ENCODE peak calls at places on chromosomes 3 and 15, in ten cellular contexts. A, R, N, Y, P, X, I, U, B and E are unnamed samples.

GRCh38 chr3:186784820-186785516 is 1.6 kb downstream of the EIF4A2 start:
- DNase-seq in A (no peak), R (no peak), N (no peak), Y (no peak), P (no peak), X (no peak), I (no peak), U (no peak), B (no peak), E (no peak)

GRCh38 chr3:194370753-194371152 is 1.2 kb upstream of the LRRC15 start:
- DNase-seq in A (no peak), R (no peak), N (no peak), Y (no peak), P (no peak), X (no peak), I (no peak), U (peak; percentile 27), B (no peak), E (no peak)

GRCh38 chr3:153164009-153164550 is 2.1 kb downstream of the RAP2B start:
- DNase-seq in A (no peak), R (no peak), N (no peak), Y (no peak), P (no peak), X (no peak), I (no peak), U (no peak), B (no peak), E (no peak)

GRCh38 chr3:106957021-106957420 is 420.2 kb upstream of the CCDC54 start:
- DNase-seq in A (no peak), R (no peak), N (peak; percentile 30), Y (peak; percentile 36), P (no peak), X (no peak), I (no peak), U (no peak), B (no peak), E (no peak)

GRCh38 chr3:197737749-197738462 is 1.2 kb upstream of the RUBCN start:
- DNase-seq in A (no peak), R (no peak), N (no peak), Y (no peak), P (no peak), X (no peak), I (no peak), U (no peak), B (no peak), E (no peak)

GRCh38 chr3:187963003-187963676 is 190.8 kb upstream of the LPP start:
- DNase-seq in A (no peak), R (no peak), N (no peak), Y (no peak), P (no peak), X (no peak), I (no peak), U (no peak), B (no peak), E (no peak)

GRCh38 chr3:20350449-20350848 is 164.4 kb upstream of the SGO1 start:
- DNase-seq in A (no peak), R (no peak), N (peak; percentile 8), Y (no peak), P (no peak), X (no peak), I (no peak), U (no peak), B (no peak), E (no peak)

GRCh38 chr3:13349823-13350222 is 70.3 kb downstream of the NUP210 start:
- DNase-seq in A (no peak), R (no peak), N (no peak), Y (no peak), P (no peak), X (peak; percentile 0), I (no peak), U (no peak), B (no peak), E (no peak)

GRCh38 chr3:171936231-171936841 is 93.2 kb downstream of the TMEM212 start:
- DNase-seq in A (no peak), R (peak; percentile 70), N (peak; percentile 97), Y (peak; percentile 77), P (no peak), X (no peak), I (no peak), U (peak; percentile 94), B (no peak), E (peak; percentile 54)

GRCh38 chr3:195443391-195443989 is 670 bp upstream of the ACAP2 start:
- DNase-seq in A (no peak), R (no peak), N (no peak), Y (no peak), P (no peak), X (no peak), I (peak; percentile 29), U (no peak), B (no peak), E (no peak)

DNA sequence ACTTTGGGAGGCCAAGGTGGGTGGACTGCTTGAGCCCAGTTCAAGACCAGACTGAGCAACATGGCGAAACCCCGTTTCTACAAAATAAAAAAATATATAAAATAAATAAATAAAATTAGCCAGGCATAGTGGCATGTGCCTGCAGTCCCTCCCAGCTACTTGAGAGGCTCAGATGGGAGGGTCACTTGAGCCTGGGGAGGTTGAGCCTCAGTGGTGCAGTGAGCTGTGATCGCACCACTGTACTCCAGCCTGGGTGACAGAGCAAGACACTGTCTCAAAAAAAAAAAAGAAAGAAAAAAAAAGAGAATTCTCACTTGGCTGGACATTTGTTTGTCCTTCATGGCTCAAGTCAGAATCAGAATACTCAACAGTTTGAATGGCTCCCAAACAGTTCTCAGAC is 106.5 kb downstream of the FBXL22 start:
- DNase-seq in A (no peak), R (no peak), N (no peak), Y (no peak), P (no peak), X (no peak), I (no peak), U (no peak), B (no peak), E (no peak)
- H3K4me3 ChIP-seq in A (no peak overlapping the region), R (no peak overlapping the region), N (no peak overlapping the region), Y (no peak overlapping the region), P (no peak overlapping the region), X (no peak overlapping the region), I (no peak overlapping the region), U (no peak overlapping the region), B (no peak overlapping the region), E (no peak overlapping the region)

DNA sequence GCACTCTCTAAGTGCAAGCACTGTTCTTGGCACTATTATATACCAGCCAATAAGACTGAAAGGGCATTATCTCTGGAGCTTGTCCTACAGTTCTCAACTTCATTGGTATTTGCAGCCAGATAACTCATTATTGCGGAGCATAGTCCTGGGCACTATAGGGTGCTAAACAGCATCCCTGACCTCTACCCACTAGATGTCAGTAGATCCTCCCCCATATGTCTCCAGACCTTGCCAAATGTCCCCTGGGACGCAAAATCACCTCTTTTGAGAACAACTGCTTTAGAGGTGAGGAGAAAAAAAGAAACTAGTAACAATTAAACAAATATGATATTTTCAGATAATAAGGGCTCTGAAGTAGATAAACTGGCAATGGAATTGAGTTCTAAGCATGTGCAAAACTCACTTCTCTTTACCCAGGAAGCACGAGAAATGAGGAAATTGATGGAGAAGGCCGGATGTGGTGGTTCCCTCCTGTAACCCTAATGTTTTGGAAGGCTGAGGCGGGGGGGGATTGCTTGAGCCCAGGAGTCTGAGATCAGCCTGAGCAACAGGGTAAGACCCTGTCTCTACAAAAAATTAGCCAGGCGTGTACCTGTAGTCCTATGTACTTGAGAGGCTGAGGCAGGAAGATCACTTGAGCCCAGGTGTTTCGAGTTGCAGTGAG is 61.4 kb downstream of the FRMD4B start:
- DNase-seq in A (no peak), R (no peak), N (no peak), Y (no peak), P (no peak), X (peak; percentile 30), I (no peak), U (no peak), B (no peak), E (no peak)
- TF ChIP-seq CTCF in A (peak; percentile 55), R (peak; percentile 19), N (peak; percentile 21), Y (peak; percentile 31), P (peak; percentile 14), X (peak; percentile 3), I (no peak), U (peak; percentile 36), B (peak; percentile 20), E (peak; percentile 50)

GRCh38 chr3:35639251-35640185 is at the start of gene ARPP21:
- DNase-seq in A (peak; percentile 65), R (no peak), N (peak; percentile 0), Y (peak; percentile 36), P (no peak), X (peak; percentile 61), I (no peak), U (no peak), B (peak; percentile 40), E (no peak)

GRCh38 chr3:35638640-35639250 is 580 bp upstream of the ARPP21 start:
- DNase-seq in A (no peak), R (no peak), N (no peak), Y (no peak), P (no peak), X (no peak), I (no peak), U (no peak), B (no peak), E (no peak)

GRCh38 chr3:35640736-35641135 is 1.4 kb downstream of the ARPP21 start:
- DNase-seq in A (no peak), R (no peak), N (no peak), Y (no peak), P (no peak), X (no peak), I (no peak), U (no peak), B (no peak), E (no peak)

GRCh38 chr3:35641920-35642532 is 2.7 kb downstream of the ARPP21 start:
- DNase-seq in A (no peak), R (no peak), N (no peak), Y (no peak), P (no peak), X (no peak), I (no peak), U (no peak), B (no peak), E (no peak)

DNA sequence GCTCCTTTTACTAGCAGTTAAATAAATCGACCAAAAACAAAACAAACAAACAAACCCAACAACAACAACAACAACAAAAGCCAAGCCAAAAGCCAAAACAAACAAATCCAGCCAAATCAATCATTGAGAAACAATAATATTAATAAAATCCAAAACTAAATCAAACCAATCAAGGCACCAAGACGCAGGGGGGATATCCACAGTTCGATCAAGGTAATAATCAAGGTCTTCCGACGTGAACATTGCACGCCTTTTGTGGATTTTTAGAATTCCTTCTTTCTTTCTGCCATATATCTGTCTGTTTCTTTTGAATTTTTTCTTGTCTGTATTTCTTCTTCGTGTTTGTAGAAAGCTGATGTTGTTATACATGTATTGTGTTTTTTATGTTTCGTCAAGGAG is 860 bp downstream of the ARPP21 start:
- DNase-seq in A (no peak), R (no peak), N (no peak), Y (no peak), P (no peak), X (no peak), I (no peak), U (no peak), B (no peak), E (no peak)
- H3K4me3 ChIP-seq in A (no peak overlapping the region), R (no peak overlapping the region), N (no peak overlapping the region), Y (peak overlapping the region; percentile 57), P (no peak overlapping the region), X (peak overlapping the region; percentile 50), I (no peak overlapping the region), U (no peak overlapping the region), B (peak overlapping the region; percentile 58), E (no peak overlapping the region)

DNA sequence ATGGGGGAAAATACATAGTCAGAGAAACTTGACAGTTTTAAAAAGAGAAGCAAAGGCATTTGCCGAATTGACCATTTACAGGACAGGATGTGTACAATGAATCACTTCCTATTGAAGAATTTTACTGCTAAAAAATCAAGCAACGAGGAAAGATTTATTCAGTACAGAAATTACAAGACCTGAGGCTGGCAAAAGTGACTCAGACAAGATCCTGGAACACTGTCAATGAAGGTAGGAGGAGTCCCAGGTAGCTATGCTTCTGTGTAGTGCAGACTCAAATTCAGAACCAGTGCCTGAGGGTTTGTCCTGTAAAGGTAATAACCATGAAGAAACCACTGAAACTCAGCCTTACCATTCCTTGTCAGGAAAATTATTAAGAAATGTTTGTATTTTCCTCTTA is 120.9 kb downstream of the ZMAT3 start:
- DNase-seq in A (no peak), R (no peak), N (no peak), Y (peak; percentile 7), P (no peak), X (no peak), I (no peak), U (peak; percentile 94), B (no peak), E (no peak)
- TF ChIP-seq CTCF in A (no peak), R (no peak), N (no peak), Y (no peak), P (no peak), X (no peak), I (no peak), U (no peak), B (no peak), E (no peak)